ENCODE peak calls at places on chromosome 19, in seven cellular contexts. N is esophagus squamous epithelium, G is left lung, Y is pancreas, C is neural crest cell, A is progenitor cell of endocrine pancreas, V is GM12865. J is an unnamed sample.

GRCh38 chr19:1252221-1252817 is 3.9 kb downstream of the MIDN start:
- DNase-seq in N (peak), G (peak), Y (peak), C (no peak), A (no peak), V (peak), J (peak)

GRCh38 chr19:43592800-43593350 is 3.1 kb downstream of the IRGQ start:
- DNase-seq in N (no peak), G (no peak), Y (no peak), C (no peak), A (no peak), V (no peak), J (no peak)

GRCh38 chr19:9721861-9722260 is 46.7 kb downstream of the ZNF846 start:
- DNase-seq in N (no peak), G (no peak), Y (no peak), C (no peak), A (no peak), V (no peak), J (no peak)

GRCh38 chr19:47284324-47284899 is 9.7 kb downstream of the INAFM1 start:
- DNase-seq in N (no peak), G (no peak), Y (peak), C (peak), A (peak), V (peak), J (no peak)

GRCh38 chr19:44856438-44857083 is 10.5 kb downstream of the NECTIN2 start:
- DNase-seq in N (no peak), G (no peak), Y (no peak), C (no peak), A (no peak), V (no peak), J (no peak)

GRCh38 chr19:39190768-39191167 is 6.0 kb upstream of the NCCRP1 start:
- DNase-seq in N (no peak), G (no peak), Y (no peak), C (no peak), A (no peak), V (no peak), J (no peak)

GRCh38 chr19:48806518-48806817 is 4.4 kb downstream of the BCAT2 start:
- DNase-seq in N (no peak), G (no peak), Y (no peak), C (peak), A (no peak), V (no peak), J (no peak)

GRCh38 chr19:34733266-34733825 is 697 bp upstream of the ZNF181 start:
- DNase-seq in N (no peak), G (no peak), Y (peak), C (no peak), A (peak), V (peak), J (peak)

GRCh38 chr19:39335168-39335567 is 675 bp downstream of the GMFG start:
- DNase-seq in N (no peak), G (no peak), Y (no peak), C (no peak), A (no peak), V (peak), J (no peak)

GRCh38 chr19:34186205-34186604 is 13.9 kb downstream of the LSM14A start:
- DNase-seq in N (no peak), G (no peak), Y (no peak), C (no peak), A (no peak), V (no peak), J (no peak)

GRCh38 chr19:6765738-6766356 is 1.4 kb downstream of the SH2D3A start:
- DNase-seq in N (no peak), G (peak), Y (peak), C (no peak), A (peak), V (no peak), J (no peak)

GRCh38 chr19:995051-995827 is 5.0 kb upstream of the GRIN3B start:
- DNase-seq in N (no peak), G (no peak), Y (no peak), C (no peak), A (no peak), V (no peak), J (no peak)

GRCh38 chr19:9608912-9609311 is 12.1 kb downstream of the ZNF561 start:
- DNase-seq in N (no peak), G (no peak), Y (no peak), C (no peak), A (no peak), V (no peak), J (no peak)

GRCh38 chr19:2770055-2771013 is 12.7 kb downstream of the SGTA start:
- DNase-seq in N (no peak), G (no peak), Y (no peak), C (no peak), A (no peak), V (no peak), J (peak)

GRCh38 chr19:52227196-52227940 is 37.5 kb downstream of the PPP2R1A start:
- DNase-seq in N (no peak), G (no peak), Y (no peak), C (no peak), A (no peak), V (no peak), J (no peak)

GRCh38 chr19:52227980-52228379 is 38.1 kb downstream of the PPP2R1A start:
- DNase-seq in N (no peak), G (no peak), Y (no peak), C (no peak), A (no peak), V (no peak), J (no peak)

GRCh38 chr19:52230685-52231084 is 38.7 kb upstream of the ZNF766 start:
- DNase-seq in N (no peak), G (no peak), Y (no peak), C (no peak), A (no peak), V (peak), J (no peak)

GRCh38 chr19:52231154-52231565 is 38.2 kb upstream of the ZNF766 start:
- DNase-seq in N (no peak), G (no peak), Y (no peak), C (no peak), A (no peak), V (no peak), J (no peak)

GRCh38 chr19:52229524-52229923 is 39.7 kb downstream of the PPP2R1A start:
- DNase-seq in N (no peak), G (no peak), Y (no peak), C (no peak), A (no peak), V (no peak), J (no peak)
- TF ChIP-seq CTCF in N (no peak), G (no peak), Y (no peak), C (no peak), A (no peak), V (no peak), J (no peak)

GRCh38 chr19:11227201-11227886 is 12.1 kb upstream of the ANGPTL8 start:
- DNase-seq in N (no peak), G (no peak), Y (no peak), C (no peak), A (no peak), V (peak), J (no peak)
- TF ChIP-seq CTCF in N (no peak), G (no peak), Y (no peak), C (no peak), A (peak), V (peak), J (no peak)

DNA sequence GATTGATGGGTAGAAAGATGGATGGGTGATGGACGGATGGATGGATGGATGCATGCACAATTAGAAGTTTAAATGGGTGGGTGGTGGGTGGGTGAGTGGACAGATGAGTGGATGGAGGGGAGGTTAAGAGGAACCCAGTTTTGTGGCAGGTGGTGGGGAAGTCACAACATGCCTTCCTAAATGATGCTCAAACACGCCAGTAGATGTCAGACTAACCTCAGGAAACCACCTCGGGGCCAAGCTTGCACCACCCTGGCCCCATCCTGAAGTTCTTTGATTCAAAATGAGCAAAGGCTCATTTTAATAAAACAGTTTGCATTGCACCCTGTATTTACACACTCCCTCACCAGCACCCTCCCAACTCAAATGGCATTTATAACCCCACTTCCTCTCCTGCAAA is 91.3 kb upstream of the CACNA1A start:
- DNase-seq in N (no peak), G (no peak), Y (peak), C (peak), A (peak), V (peak), J (peak)
- TF ChIP-seq CTCF in N (peak), G (peak), Y (peak), C (peak), A (peak), V (peak), J (peak)

GRCh38 chr19:28327905-28328304 is 885.0 kb downstream of the UQCRFS1 start:
- DNase-seq in N (no peak), G (no peak), Y (no peak), C (no peak), A (no peak), V (no peak), J (no peak)

GRCh38 chr19:28329429-28329828 is 883.5 kb downstream of the UQCRFS1 start:
- DNase-seq in N (no peak), G (no peak), Y (no peak), C (no peak), A (no peak), V (no peak), J (no peak)

GRCh38 chr19:28319208-28319607 is 893.7 kb downstream of the UQCRFS1 start:
- DNase-seq in N (no peak), G (no peak), Y (no peak), C (no peak), A (no peak), V (no peak), J (no peak)

GRCh38 chr19:28319918-28320317 is 893.0 kb downstream of the UQCRFS1 start:
- DNase-seq in N (no peak), G (no peak), Y (no peak), C (no peak), A (no peak), V (no peak), J (no peak)

GRCh38 chr19:28324275-28325060 is 888.5 kb downstream of the UQCRFS1 start:
- DNase-seq in N (no peak), G (no peak), Y (no peak), C (no peak), A (no peak), V (no peak), J (no peak)
- TF ChIP-seq CTCF in N (no peak), G (no peak), Y (no peak), C (peak), A (peak), V (peak), J (no peak)

J was measured in right atrium auricular region.